ENCODE peak calls at places on chromosomes 12 and 14, in six cellular contexts. One of them, this sample, is unnamed.

GRCh38 chr12:49912345-49912744 is 8.6 kb upstream of the FAIM2 start:
- DNase-seq in spleen: no peak
- DNase-seq in A549: no peak
- DNase-seq in colonic mucosa: no peak
- DNase-seq in tibial artery: no peak
- DNase-seq in body of pancreas: no peak
- DNase-seq in this sample: no peak

GRCh38 chr12:117069926-117070900 is 29.0 kb downstream of the TESC start:
- DNase-seq in tibial artery: no peak
- DNase-seq in A549: no peak
- DNase-seq in colonic mucosa: no peak
- DNase-seq in body of pancreas: no peak
- DNase-seq in spleen: peak; percentile 85
- DNase-seq in this sample: no peak

GRCh38 chr12:112370156-112370555 is 12.1 kb downstream of the HECTD4 start:
- DNase-seq in body of pancreas: no peak
- DNase-seq in spleen: no peak
- DNase-seq in tibial artery: no peak
- DNase-seq in A549: no peak
- DNase-seq in colonic mucosa: no peak
- DNase-seq in this sample: no peak

GRCh38 chr12:124466200-124467128 is 100.9 kb downstream of the NCOR2 start:
- DNase-seq in body of pancreas: no peak
- DNase-seq in spleen: peak; percentile 97
- DNase-seq in A549: peak; percentile 45
- DNase-seq in tibial artery: no peak
- DNase-seq in colonic mucosa: peak; percentile 57
- DNase-seq in this sample: peak; percentile 24

GRCh38 chr12:61652265-61652664 is 607.9 kb upstream of the USP15 start:
- DNase-seq in colonic mucosa: no peak
- DNase-seq in tibial artery: no peak
- DNase-seq in A549: no peak
- DNase-seq in spleen: no peak
- DNase-seq in body of pancreas: no peak
- DNase-seq in this sample: no peak

GRCh38 chr12:14771651-14772137 is 31.6 kb downstream of the WBP11 start:
- DNase-seq in colonic mucosa: no peak
- DNase-seq in body of pancreas: no peak
- DNase-seq in tibial artery: no peak
- DNase-seq in A549: peak; percentile 27
- DNase-seq in spleen: no peak
- DNase-seq in this sample: no peak

GRCh38 chr12:76007640-76008039 is 23.9 kb downstream of the PHLDA1 start:
- DNase-seq in A549: no peak
- DNase-seq in tibial artery: no peak
- DNase-seq in body of pancreas: no peak
- DNase-seq in spleen: no peak
- DNase-seq in colonic mucosa: no peak
- DNase-seq in this sample: no peak

GRCh38 chr14:100417466-100417865 is 94.3 kb downstream of the SLC25A47 start:
- DNase-seq in colonic mucosa: peak; percentile 90
- DNase-seq in A549: peak; percentile 88
- DNase-seq in tibial artery: no peak
- DNase-seq in spleen: peak; percentile 72
- DNase-seq in body of pancreas: peak; percentile 73
- DNase-seq in this sample: peak; percentile 93

GRCh38 chr12:93009533-93009932 is 80.4 kb upstream of the EEA1 start:
- DNase-seq in tibial artery: no peak
- DNase-seq in A549: no peak
- DNase-seq in colonic mucosa: no peak
- DNase-seq in body of pancreas: no peak
- DNase-seq in spleen: no peak
- DNase-seq in this sample: no peak

GRCh38 chr14:77760381-77761204 is at the start of gene SNW1:
- DNase-seq in tibial artery: peak; percentile 93
- DNase-seq in body of pancreas: peak; percentile 91
- DNase-seq in colonic mucosa: peak; percentile 94
- DNase-seq in A549: peak; percentile 94
- DNase-seq in spleen: peak; percentile 97
- DNase-seq in this sample: peak; percentile 87

GRCh38 chr12:63006536-63006935 is 71.6 kb upstream of the PPM1H start:
- DNase-seq in A549: no peak
- DNase-seq in spleen: no peak
- DNase-seq in colonic mucosa: no peak
- DNase-seq in body of pancreas: no peak
- DNase-seq in tibial artery: no peak
- DNase-seq in this sample: no peak

GRCh38 chr12:75578546-75578945 is 67.1 kb upstream of the KRR1 start:
- DNase-seq in body of pancreas: no peak
- DNase-seq in colonic mucosa: no peak
- DNase-seq in A549: no peak
- DNase-seq in spleen: no peak
- DNase-seq in tibial artery: no peak
- DNase-seq in this sample: no peak

GRCh38 chr12:112798019-112798760 is 6.6 kb downstream of the RPH3A start:
- DNase-seq in spleen: no peak
- DNase-seq in body of pancreas: no peak
- DNase-seq in tibial artery: no peak
- DNase-seq in A549: no peak
- DNase-seq in colonic mucosa: no peak
- DNase-seq in this sample: no peak

GRCh38 chr12:66813137-66813867 is 134.4 kb upstream of the GRIP1 start:
- DNase-seq in tibial artery: no peak
- DNase-seq in body of pancreas: no peak
- DNase-seq in colonic mucosa: no peak
- DNase-seq in spleen: no peak
- DNase-seq in A549: no peak
- DNase-seq in this sample: no peak

GRCh38 chr12:122097641-122098364 is 19.2 kb downstream of the MLXIP start:
- DNase-seq in spleen: no peak
- DNase-seq in colonic mucosa: peak; percentile 91
- DNase-seq in A549: peak; percentile 92
- DNase-seq in tibial artery: no peak
- DNase-seq in body of pancreas: peak; percentile 94
- DNase-seq in this sample: peak; percentile 52

GRCh38 chr14:77989441-77989891 is 180.7 kb upstream of the NRXN3 start:
- DNase-seq in tibial artery: no peak
- DNase-seq in body of pancreas: no peak
- DNase-seq in spleen: no peak
- DNase-seq in A549: no peak
- DNase-seq in colonic mucosa: no peak
- DNase-seq in this sample: no peak

GRCh38 chr12:116662612-116663144 is 75.2 kb downstream of the SPRING1 start:
- DNase-seq in A549: no peak
- DNase-seq in colonic mucosa: peak; percentile 62
- DNase-seq in tibial artery: no peak
- DNase-seq in body of pancreas: peak; percentile 32
- DNase-seq in spleen: no peak
- DNase-seq in this sample: peak; percentile 17

GRCh38 chr12:52069410-52070242 is at the start of gene ATG101:
- DNase-seq in body of pancreas: peak; percentile 90
- DNase-seq in colonic mucosa: peak; percentile 89
- DNase-seq in spleen: peak; percentile 97
- DNase-seq in A549: peak; percentile 98
- DNase-seq in tibial artery: peak; percentile 91
- DNase-seq in this sample: peak; percentile 95

GRCh38 chr14:95222151-95222631 is 64.9 kb upstream of the DICER1 start:
- DNase-seq in A549: no peak
- DNase-seq in spleen: no peak
- DNase-seq in tibial artery: no peak
- DNase-seq in body of pancreas: peak; percentile 16
- DNase-seq in colonic mucosa: no peak
- DNase-seq in this sample: peak; percentile 77

DNA sequence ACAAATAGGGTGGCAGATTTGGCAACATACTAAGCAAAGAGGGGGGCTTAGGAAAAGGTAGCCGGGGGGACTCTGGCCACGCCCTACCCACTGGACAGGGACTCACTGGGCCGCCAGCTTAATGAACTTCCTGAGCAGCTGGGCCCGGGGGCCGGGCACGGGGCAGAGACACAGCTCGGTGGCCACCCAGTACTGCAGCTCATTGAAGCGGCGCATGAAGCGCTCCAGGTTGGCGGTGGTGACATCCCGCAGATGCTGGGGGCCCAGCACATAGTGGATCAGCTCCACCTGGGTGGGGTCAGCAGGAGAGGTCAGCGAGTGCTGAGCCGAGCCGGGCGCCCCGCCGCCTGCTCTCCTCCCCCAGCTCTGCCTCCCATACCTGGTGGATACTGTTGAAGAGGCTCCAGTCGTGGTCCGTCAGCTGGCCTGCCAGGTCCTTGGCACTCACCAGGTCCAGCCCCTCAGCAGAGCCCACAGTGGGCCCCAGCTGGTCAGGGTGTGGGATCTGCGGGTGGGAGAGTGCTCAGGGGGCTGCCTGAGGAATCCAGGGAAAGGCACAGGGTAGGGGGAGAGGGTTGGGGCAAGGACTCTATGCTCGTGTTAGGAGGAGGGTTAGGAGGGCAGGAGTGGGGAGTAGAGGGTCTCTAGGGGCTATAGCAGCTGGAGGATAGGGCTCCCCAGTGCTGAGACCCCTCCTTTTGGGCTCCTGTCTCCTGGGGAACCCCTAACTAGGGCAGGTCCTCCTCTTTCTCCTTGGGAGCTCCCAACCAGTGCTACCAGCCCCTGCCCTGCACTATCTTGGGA is 15.4 kb upstream of the ENDOU start:
- DNase-seq in colonic mucosa: no peak
- DNase-seq in body of pancreas: no peak
- DNase-seq in spleen: no peak
- DNase-seq in tibial artery: no peak
- DNase-seq in A549: no peak
- DNase-seq in this sample: no peak
- H3K27ac ChIP-seq in colonic mucosa: no peak overlapping the region
- H3K27ac ChIP-seq in body of pancreas: no peak overlapping the region
- H3K27ac ChIP-seq in spleen: peak overlapping the region; percentile 10
- H3K27ac ChIP-seq in tibial artery: no peak overlapping the region
- H3K27ac ChIP-seq in A549: no peak overlapping the region
- H3K27ac ChIP-seq in this sample: no peak overlapping the region

GRCh38 chr14:93804654-93805053 is 16.4 kb upstream of the PRIMA1 start:
- DNase-seq in body of pancreas: no peak
- DNase-seq in spleen: no peak
- DNase-seq in A549: no peak
- DNase-seq in colonic mucosa: no peak
- DNase-seq in tibial artery: no peak
- DNase-seq in this sample: no peak
- TF ChIP-seq CTCF in body of pancreas: no peak
- TF ChIP-seq CTCF in spleen: no peak
- TF ChIP-seq CTCF in A549: no peak
- TF ChIP-seq CTCF in colonic mucosa: no peak
- TF ChIP-seq CTCF in tibial artery: no peak
- TF ChIP-seq CTCF in this sample: no peak

DNA sequence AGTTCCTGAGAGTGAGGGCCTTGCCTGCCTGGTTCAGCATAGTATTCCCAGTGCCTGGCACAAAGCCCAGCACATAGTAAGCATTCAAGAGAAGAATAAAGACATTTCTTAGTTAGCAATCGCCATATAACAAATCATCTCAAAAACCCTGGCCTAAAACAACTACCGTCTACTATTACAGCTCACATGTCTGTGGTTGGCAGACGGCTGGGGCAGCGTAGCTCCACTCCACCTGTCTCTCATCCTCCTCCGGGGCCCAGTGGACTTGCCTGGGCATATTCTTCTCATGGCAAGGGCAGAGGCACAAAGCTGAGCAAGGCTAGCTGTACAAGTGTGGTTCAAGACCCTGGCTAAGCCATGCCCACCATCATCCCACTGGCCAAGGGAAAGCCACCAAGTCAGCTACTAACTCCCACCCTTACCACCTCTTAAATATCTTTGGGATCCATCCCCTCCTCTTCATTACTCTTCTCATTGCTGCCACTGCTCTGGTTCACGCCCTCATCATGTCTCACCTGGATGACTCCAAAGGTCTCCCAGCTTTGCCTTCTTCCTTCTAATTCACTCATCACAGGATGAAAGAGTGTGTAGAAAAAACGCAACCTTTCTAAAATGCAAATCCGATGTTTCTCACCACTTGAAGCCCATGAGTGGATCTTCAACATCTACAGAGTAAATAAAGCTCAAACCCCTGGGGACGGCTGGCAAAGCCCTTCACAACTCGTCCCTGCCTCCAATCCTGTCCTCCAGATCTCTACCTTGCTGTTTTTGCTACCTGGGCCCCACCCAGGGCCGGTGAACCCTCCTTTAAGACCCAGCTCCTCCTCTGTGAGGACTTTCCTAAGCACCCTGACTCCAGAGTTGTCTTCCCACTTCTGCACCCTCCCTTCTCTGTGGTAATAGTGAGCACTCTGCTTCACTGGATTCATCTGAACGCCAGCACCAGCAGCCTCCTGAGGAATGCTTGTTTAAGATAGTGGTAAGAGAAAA is 10.3 kb downstream of the TMEM229B start:
- DNase-seq in spleen: peak; percentile 29
- DNase-seq in colonic mucosa: no peak
- DNase-seq in A549: no peak
- DNase-seq in tibial artery: no peak
- DNase-seq in body of pancreas: no peak
- DNase-seq in this sample: no peak
- H3K4me1 ChIP-seq in spleen: no peaks in the 10 kb centered on the region
- H3K4me1 ChIP-seq in colonic mucosa: no peaks in the 10 kb centered on the region
- H3K4me1 ChIP-seq in A549: no peaks in the 10 kb centered on the region
- H3K4me1 ChIP-seq in tibial artery: peaks cover 4% of the 10 kb centered on the region
- H3K4me1 ChIP-seq in body of pancreas: no peaks in the 10 kb centered on the region
- H3K4me1 ChIP-seq in this sample: no peaks in the 10 kb centered on the region

GRCh38 chr12:6276936-6277615 is 33.4 kb upstream of the PLEKHG6 start:
- DNase-seq in body of pancreas: no peak
- DNase-seq in A549: peak; percentile 61
- DNase-seq in tibial artery: no peak
- DNase-seq in colonic mucosa: peak; percentile 60
- DNase-seq in spleen: no peak
- DNase-seq in this sample: no peak

GRCh38 chr12:6278439-6279255 is 31.8 kb upstream of the PLEKHG6 start:
- DNase-seq in spleen: peak; percentile 96
- DNase-seq in body of pancreas: peak; percentile 89
- DNase-seq in colonic mucosa: peak; percentile 89
- DNase-seq in A549: peak; percentile 88
- DNase-seq in tibial artery: peak; percentile 78
- DNase-seq in this sample: peak; percentile 48

GRCh38 chr12:6279631-6280030 is 30.9 kb upstream of the PLEKHG6 start:
- DNase-seq in spleen: peak; percentile 68
- DNase-seq in colonic mucosa: no peak
- DNase-seq in A549: no peak
- DNase-seq in tibial artery: no peak
- DNase-seq in body of pancreas: no peak
- DNase-seq in this sample: no peak

GRCh38 chr12:6279256-6279628 is 31.2 kb upstream of the PLEKHG6 start:
- DNase-seq in spleen: no peak
- DNase-seq in tibial artery: no peak
- DNase-seq in A549: no peak
- DNase-seq in body of pancreas: no peak
- DNase-seq in colonic mucosa: no peak
- DNase-seq in this sample: no peak

DNA sequence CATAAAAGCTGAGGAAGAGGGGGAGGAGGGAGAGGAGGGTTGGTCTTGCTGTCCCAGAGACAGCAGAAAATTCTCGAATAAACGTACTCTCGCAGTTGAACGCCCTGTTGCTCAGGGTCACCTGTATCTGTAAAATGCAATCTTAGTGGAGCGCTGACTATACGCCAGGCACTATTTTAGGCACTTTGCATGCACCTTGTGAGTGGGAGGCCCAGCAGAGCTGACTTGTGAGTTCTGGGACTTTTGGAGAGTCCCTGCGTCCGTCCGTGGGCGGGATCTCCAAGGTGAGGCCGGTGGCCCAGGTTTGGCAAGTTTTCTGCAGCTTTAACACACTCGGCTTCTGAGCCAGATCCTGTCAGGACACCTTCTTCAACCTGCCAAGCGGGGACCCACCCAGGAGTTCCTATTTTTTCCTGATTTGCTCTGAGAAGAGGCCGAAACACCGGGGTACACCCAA is 32.5 kb upstream of the PLEKHG6 start:
- DNase-seq in spleen: peak; percentile 79
- DNase-seq in A549: peak; percentile 38
- DNase-seq in tibial artery: no peak
- DNase-seq in body of pancreas: peak; percentile 73
- DNase-seq in colonic mucosa: peak; percentile 71
- DNase-seq in this sample: no peak
- H3K27ac ChIP-seq in spleen: no peak overlapping the region
- H3K27ac ChIP-seq in A549: peak overlapping the region; percentile 97
- H3K27ac ChIP-seq in tibial artery: peak overlapping the region; percentile 77
- H3K27ac ChIP-seq in body of pancreas: peak overlapping the region; percentile 97
- H3K27ac ChIP-seq in colonic mucosa: peak overlapping the region; percentile 81
- H3K27ac ChIP-seq in this sample: peak overlapping the region; percentile 78

This sample was measured in astrocyte.